ENCODE peak calls at places on chromosomes 2 and 18, in ten cellular contexts. M is heart right ventricle, T is dorsolateral prefrontal cortex, P is hepatocyte, G is transverse colon, X is B cell, K is GM12878, W is cardiac fibroblast, A is AG04450, Y is adrenal gland. N is an unnamed sample.
A peak's percentile ranks its signal among the peaks of the same experiment; 100 is the strongest.

GRCh38 chr2:96895709-96896651 is 26.1 kb upstream of the SEMA4C start:
- DNase-seq in M (no peak), T (no peak), P (peak; percentile 60), G (no peak), X (no peak), K (no peak), W (no peak), A (no peak), Y (no peak), N (no peak)

GRCh38 chr2:220779918-220780317 is 792.2 kb downstream of the EPHA4 start:
- DNase-seq in M (no peak), T (no peak), P (no peak), G (no peak), X (no peak), K (no peak), W (peak; percentile 48), A (peak; percentile 74), Y (peak; percentile 6), N (no peak)

GRCh38 chr18:6414723-6415362 is at the start of gene L3MBTL4:
- DNase-seq in M (peak; percentile 16), T (peak; percentile 72), P (peak; percentile 78), G (peak; percentile 58), X (peak; percentile 84), K (no peak), W (no peak), A (no peak), Y (peak; percentile 76), N (peak; percentile 82)

GRCh38 chr2:18362696-18363095 is 197.8 kb downstream of the RDH14 start:
- DNase-seq in M (no peak), T (no peak), P (no peak), G (no peak), X (no peak), K (no peak), W (peak; percentile 93), A (peak; percentile 93), Y (no peak), N (no peak)

GRCh38 chr2:170714156-170715061 is 728 bp upstream of the SP5 start:
- DNase-seq in M (peak; percentile 31), T (no peak), P (peak; percentile 74), G (peak; percentile 49), X (peak; percentile 55), K (no peak), W (no peak), A (no peak), Y (peak; percentile 72), N (peak; percentile 74)

GRCh38 chr2:214378455-214379103 is 32.3 kb upstream of the VWC2L start:
- DNase-seq in M (no peak), T (no peak), P (no peak), G (no peak), X (no peak), K (no peak), W (no peak), A (no peak), Y (no peak), N (no peak)

GRCh38 chr18:32346667-32347066 is 124.0 kb downstream of the GAREM1 start:
- DNase-seq in M (no peak), T (no peak), P (peak; percentile 19), G (no peak), X (no peak), K (no peak), W (peak; percentile 36), A (no peak), Y (no peak), N (no peak)

GRCh38 chr18:52963481-52963880 is 623.5 kb downstream of the DCC start:
- DNase-seq in M (no peak), T (no peak), P (no peak), G (no peak), X (no peak), K (no peak), W (no peak), A (no peak), Y (no peak), N (no peak)

GRCh38 chr2:13040043-13040442 is 323.3 kb downstream of the TRIB2 start:
- DNase-seq in M (no peak), T (no peak), P (no peak), G (no peak), X (no peak), K (no peak), W (no peak), A (no peak), Y (no peak), N (no peak)

GRCh38 chr2:237473474-237474453 is 13.3 kb upstream of the MLPH start:
- DNase-seq in M (peak; percentile 33), T (peak; percentile 56), P (no peak), G (no peak), X (no peak), K (no peak), W (peak; percentile 76), A (no peak), Y (no peak), N (no peak)

DNA sequence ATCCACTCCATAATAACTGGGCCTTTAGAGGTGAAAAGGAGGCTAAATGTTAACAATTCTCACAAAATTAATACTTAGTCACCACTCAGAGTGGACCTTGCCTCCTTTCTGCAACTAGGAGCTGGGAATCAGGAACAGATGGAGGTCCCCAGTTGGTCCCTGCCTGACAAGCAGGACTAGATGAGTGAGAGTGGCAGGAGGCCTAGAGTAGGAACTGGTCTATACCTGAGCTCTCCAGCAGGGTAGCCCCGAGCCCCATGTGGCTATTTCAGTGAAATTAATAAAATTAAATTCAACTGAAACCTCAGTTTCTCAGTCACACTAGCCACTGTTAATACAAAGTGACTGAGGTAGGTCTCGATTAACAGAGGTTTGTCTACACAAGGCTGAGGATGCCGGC is 150.5 kb downstream of the MYO5B start:
- DNase-seq in M (no peak), T (no peak), P (peak; percentile 21), G (no peak), X (no peak), K (no peak), W (no peak), A (no peak), Y (no peak), N (no peak)
- TF ChIP-seq CTCF in M (no peak), T (no peak), P (no peak), G (no peak), X (no peak), K (no peak), W (no peak), A (no peak), Y (no peak), N (no peak)

DNA sequence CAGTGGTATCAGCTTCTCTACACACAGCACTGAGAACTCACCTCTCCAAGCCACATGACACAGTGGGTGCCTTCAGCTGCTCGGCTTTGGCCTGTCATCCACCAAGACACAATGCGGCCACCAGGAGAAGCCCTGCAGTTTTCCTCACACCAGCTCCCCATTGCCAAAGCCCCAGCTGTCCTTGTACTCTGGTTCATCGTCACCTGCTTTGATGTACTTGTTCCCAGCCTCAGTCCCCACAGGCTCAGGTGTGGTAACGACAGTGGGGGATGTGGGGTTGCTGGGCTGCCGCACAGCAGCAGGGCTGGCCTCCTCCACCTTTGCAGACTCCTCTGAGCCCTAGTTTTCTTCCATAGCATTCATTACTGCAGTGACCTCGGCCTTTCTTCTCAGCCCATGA is 387.3 kb downstream of the MEIS1 start:
- DNase-seq in M (no peak), T (no peak), P (no peak), G (no peak), X (no peak), K (no peak), W (no peak), A (no peak), Y (no peak), N (no peak)
- TF ChIP-seq CTCF in M (no peak), T (no peak), P (no peak), G (no peak), X (no peak), K (no peak), W (no peak), A (no peak), Y (no peak), N (no peak)

GRCh38 chr2:1782514-1782913 is 38.2 kb upstream of the PXDN start:
- DNase-seq in M (no peak), T (peak; percentile 7), P (no peak), G (no peak), X (no peak), K (no peak), W (no peak), A (no peak), Y (no peak), N (no peak)

GRCh38 chr2:1780693-1781092 is 36.4 kb upstream of the PXDN start:
- DNase-seq in M (no peak), T (peak; percentile 13), P (no peak), G (no peak), X (no peak), K (no peak), W (no peak), A (no peak), Y (no peak), N (no peak)

GRCh38 chr2:1781291-1782080 is 37.2 kb upstream of the PXDN start:
- DNase-seq in M (no peak), T (peak; percentile 7), P (no peak), G (no peak), X (no peak), K (no peak), W (no peak), A (no peak), Y (no peak), N (no peak)

GRCh38 chr2:1784986-1785617 is 40.8 kb upstream of the PXDN start:
- DNase-seq in M (no peak), T (peak; percentile 15), P (no peak), G (no peak), X (no peak), K (no peak), W (no peak), A (no peak), Y (no peak), N (no peak)

GRCh38 chr2:1784087-1784486 is 39.8 kb upstream of the PXDN start:
- DNase-seq in M (no peak), T (peak; percentile 40), P (no peak), G (no peak), X (no peak), K (no peak), W (no peak), A (no peak), Y (no peak), N (no peak)
- TF ChIP-seq CTCF in M (no peak), T (no peak), P (no peak), G (no peak), X (no peak), K (no peak), W (no peak), A (no peak), Y (no peak), N (no peak)

GRCh38 chr2:42494434-42495233 is 852 bp upstream of the KCNG3 start:
- DNase-seq in M (peak; percentile 57), T (peak; percentile 72), P (peak; percentile 85), G (peak; percentile 87), X (peak; percentile 76), K (peak; percentile 35), W (peak; percentile 84), A (peak; percentile 33), Y (peak; percentile 78), N (peak; percentile 88)

GRCh38 chr2:42493468-42493884 is 306 bp downstream of the KCNG3 start:
- DNase-seq in M (no peak), T (no peak), P (no peak), G (no peak), X (peak; percentile 60), K (no peak), W (no peak), A (no peak), Y (no peak), N (peak; percentile 50)

GRCh38 chr2:42495611-42496010 is 1.8 kb upstream of the KCNG3 start:
- DNase-seq in M (no peak), T (no peak), P (no peak), G (no peak), X (no peak), K (no peak), W (no peak), A (no peak), Y (no peak), N (no peak)

GRCh38 chr2:42493885-42494433 is at the start of gene KCNG3:
- DNase-seq in M (peak; percentile 23), T (peak; percentile 63), P (peak; percentile 89), G (peak; percentile 84), X (peak; percentile 89), K (no peak), W (peak; percentile 28), A (no peak), Y (peak; percentile 83), N (peak; percentile 90)

GRCh38 chr2:42495234-42495581 is 1.4 kb upstream of the KCNG3 start:
- DNase-seq in M (no peak), T (no peak), P (no peak), G (no peak), X (no peak), K (no peak), W (no peak), A (no peak), Y (no peak), N (no peak)
- TF ChIP-seq CTCF in M (no peak), T (no peak), P (no peak), G (no peak), X (peak; percentile 53), K (no peak), W (no peak), A (no peak), Y (no peak), N (no peak)